ENCODE peak calls at places on chromosome 13, in seven cellular contexts. P is breast epithelium, V is HCT116, U is sigmoid colon, I is suprapubic skin, G is H1, T is upper lobe of left lung. X is an unnamed sample.

GRCh38 chr13:41137241-41137640 is 4.6 kb upstream of the KBTBD6 start:
- DNase-seq in P (no peak), V (no peak), U (no peak), I (no peak), G (no peak), T (no peak), X (no peak)

GRCh38 chr13:26051231-26052135 is at the start of gene SHISA2:
- DNase-seq in P (no peak), V (no peak), U (no peak), I (no peak), G (peak), T (peak), X (no peak)

GRCh38 chr13:40813662-40814454 is 24.4 kb downstream of the SLC25A15 start:
- DNase-seq in P (no peak), V (no peak), U (no peak), I (no peak), G (peak), T (peak), X (no peak)

GRCh38 chr13:51674276-51674675 is 90.0 kb downstream of the WDFY2 start:
- DNase-seq in P (peak), V (peak), U (no peak), I (peak), G (no peak), T (no peak), X (no peak)

GRCh38 chr13:34247596-34247995 is 429.6 kb downstream of the RFC3 start:
- DNase-seq in P (no peak), V (no peak), U (no peak), I (no peak), G (no peak), T (no peak), X (no peak)

GRCh38 chr13:53159439-53159838 is 130.8 kb downstream of the OLFM4 start:
- DNase-seq in P (no peak), V (no peak), U (no peak), I (no peak), G (no peak), T (no peak), X (no peak)

GRCh38 chr13:40480915-40481525 is 185.4 kb downstream of the FOXO1 start:
- DNase-seq in P (no peak), V (no peak), U (no peak), I (no peak), G (no peak), T (no peak), X (no peak)

GRCh38 chr13:111287201-111287600 is 33.2 kb upstream of the TEX29 start:
- DNase-seq in P (no peak), V (no peak), U (no peak), I (no peak), G (no peak), T (no peak), X (no peak)

GRCh38 chr13:95541308-95541707 is 11.2 kb upstream of the CLDN10 start:
- DNase-seq in P (no peak), V (no peak), U (no peak), I (no peak), G (no peak), T (no peak), X (no peak)

GRCh38 chr13:25455146-25455545 is 83.4 kb downstream of the ATP8A2 start:
- DNase-seq in P (no peak), V (no peak), U (no peak), I (no peak), G (no peak), T (no peak), X (no peak)

GRCh38 chr13:27446986-27447583 is 3.3 kb downstream of the MTIF3 start:
- DNase-seq in P (no peak), V (no peak), U (no peak), I (no peak), G (no peak), T (no peak), X (no peak)

GRCh38 chr13:48004201-48004600 is 3.1 kb upstream of the SUCLA2 start:
- DNase-seq in P (no peak), V (no peak), U (no peak), I (no peak), G (no peak), T (no peak), X (no peak)

GRCh38 chr13:51959773-51960172 is 51.5 kb downstream of the ATP7B start:
- DNase-seq in P (no peak), V (no peak), U (no peak), I (no peak), G (no peak), T (no peak), X (peak)

GRCh38 chr13:44307255-44307654 is 66.4 kb upstream of the SERP2 start:
- DNase-seq in P (no peak), V (peak), U (no peak), I (no peak), G (no peak), T (no peak), X (no peak)

GRCh38 chr13:22897571-22898314 is 283.0 kb upstream of the SGCG start:
- DNase-seq in P (no peak), V (no peak), U (no peak), I (no peak), G (no peak), T (peak), X (no peak)

GRCh38 chr13:51721485-51721884 is 82.5 kb downstream of the DHRS12 start:
- DNase-seq in P (peak), V (no peak), U (peak), I (no peak), G (no peak), T (no peak), X (no peak)

GRCh38 chr13:35978607-35979316 is 152.4 kb downstream of the DCLK1 start:
- DNase-seq in P (no peak), V (peak), U (no peak), I (no peak), G (peak), T (no peak), X (peak)

GRCh38 chr13:79932556-79932955 is 408.4 kb downstream of the SPRY2 start:
- DNase-seq in P (no peak), V (no peak), U (no peak), I (no peak), G (no peak), T (no peak), X (no peak)

GRCh38 chr13:29497137-29497654 is 98.3 kb downstream of the SLC7A1 start:
- DNase-seq in P (no peak), V (no peak), U (peak), I (no peak), G (no peak), T (peak), X (no peak)

GRCh38 chr13:102197193-102197592 is 204.7 kb downstream of the FGF14 start:
- DNase-seq in P (no peak), V (no peak), U (no peak), I (no peak), G (no peak), T (no peak), X (no peak)

GRCh38 chr13:42720116-42720857 is 61.1 kb upstream of the FAM216B start:
- DNase-seq in P (no peak), V (peak), U (peak), I (no peak), G (no peak), T (no peak), X (no peak)

GRCh38 chr13:28100149-28101121 is at the start of gene FLT3:
- DNase-seq in P (no peak), V (peak), U (no peak), I (no peak), G (peak), T (peak), X (peak)

GRCh38 chr13:79393564-79394249 is 12.3 kb downstream of the RBM26 start:
- DNase-seq in P (no peak), V (no peak), U (no peak), I (no peak), G (no peak), T (no peak), X (no peak)

GRCh38 chr13:33728271-33729037 is 89.5 kb upstream of the RFC3 start:
- DNase-seq in P (peak), V (no peak), U (peak), I (no peak), G (no peak), T (no peak), X (no peak)

GRCh38 chr13:35994131-35994966 is 136.8 kb downstream of the DCLK1 start:
- DNase-seq in P (no peak), V (no peak), U (no peak), I (no peak), G (no peak), T (no peak), X (no peak)

GRCh38 chr13:50080856-50081105 is 65.5 kb downstream of the KCNRG start:
- DNase-seq in P (no peak), V (no peak), U (no peak), I (no peak), G (no peak), T (no peak), X (no peak)

GRCh38 chr13:50079278-50080157 is 64.3 kb downstream of the KCNRG start:
- DNase-seq in P (no peak), V (no peak), U (no peak), I (no peak), G (no peak), T (no peak), X (no peak)

GRCh38 chr13:50080158-50080855 is 65.1 kb downstream of the KCNRG start:
- DNase-seq in P (no peak), V (no peak), U (peak), I (no peak), G (no peak), T (no peak), X (no peak)

GRCh38 chr13:50082426-50083283 is 67.4 kb downstream of the KCNRG start:
- DNase-seq in P (peak), V (peak), U (peak), I (peak), G (peak), T (peak), X (peak)

GRCh38 chr13:50081106-50081898 is 66.1 kb downstream of the KCNRG start:
- DNase-seq in P (peak), V (no peak), U (peak), I (peak), G (peak), T (peak), X (peak)
- TF ChIP-seq POLR2A in P (no peak), V (no peak), U (no peak), I (no peak), G (no peak), T (no peak), X (no peak)

DNA sequence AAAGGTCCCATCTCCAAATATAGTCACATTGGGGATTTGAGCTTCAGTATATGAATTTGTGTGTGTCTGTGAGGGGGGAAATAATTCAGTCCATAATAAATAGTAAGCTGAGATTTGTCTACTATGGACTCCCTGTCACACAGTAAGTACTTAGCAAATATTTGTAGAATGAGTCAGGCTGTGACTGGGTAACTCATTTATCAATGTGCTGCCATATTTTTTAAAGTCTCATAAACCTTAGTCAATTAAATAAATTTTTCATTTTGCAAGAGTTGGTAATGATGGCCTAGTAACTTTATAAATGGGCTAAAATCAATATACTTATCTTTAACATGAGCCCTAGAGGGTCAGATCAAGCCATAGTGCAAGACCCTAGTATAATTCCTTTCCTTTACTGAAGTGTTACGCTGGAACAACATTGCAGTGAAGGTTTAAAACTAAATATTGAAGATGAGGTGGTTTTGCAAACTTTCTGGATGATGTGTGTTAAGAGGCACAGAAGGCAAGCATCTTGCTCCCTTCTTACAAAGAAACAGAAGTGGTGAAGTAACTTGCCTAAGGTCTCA is 305.1 kb downstream of the KCNRG start:
- DNase-seq in P (no peak), V (peak), U (no peak), I (no peak), G (no peak), T (no peak), X (no peak)
- TF ChIP-seq POLR2AphosphoS5 in P (no peak), V (no peak), U (no peak), I (no peak), G (no peak), T (no peak), X (no peak)

GRCh38 chr13:49300716-49301589 is 53.2 kb downstream of the CDADC1 start:
- DNase-seq in P (no peak), V (peak), U (peak), I (peak), G (peak), T (no peak), X (peak)
- TF ChIP-seq POLR2A in P (no peak), V (no peak), U (no peak), I (no peak), G (no peak), T (no peak), X (no peak)

GRCh38 chr13:99681695-99682094 is 180.4 kb downstream of the TM9SF2 start:
- DNase-seq in P (no peak), V (no peak), U (no peak), I (no peak), G (no peak), T (no peak), X (no peak)

GRCh38 chr13:99671746-99672145 is 170.5 kb downstream of the TM9SF2 start:
- DNase-seq in P (no peak), V (no peak), U (no peak), I (no peak), G (peak), T (no peak), X (no peak)

GRCh38 chr13:99677388-99677951 is 176.2 kb downstream of the TM9SF2 start:
- DNase-seq in P (no peak), V (no peak), U (no peak), I (no peak), G (no peak), T (no peak), X (no peak)
- TF ChIP-seq POLR2AphosphoS5 in P (no peak), V (no peak), U (no peak), I (no peak), G (no peak), T (no peak), X (no peak)

DNA sequence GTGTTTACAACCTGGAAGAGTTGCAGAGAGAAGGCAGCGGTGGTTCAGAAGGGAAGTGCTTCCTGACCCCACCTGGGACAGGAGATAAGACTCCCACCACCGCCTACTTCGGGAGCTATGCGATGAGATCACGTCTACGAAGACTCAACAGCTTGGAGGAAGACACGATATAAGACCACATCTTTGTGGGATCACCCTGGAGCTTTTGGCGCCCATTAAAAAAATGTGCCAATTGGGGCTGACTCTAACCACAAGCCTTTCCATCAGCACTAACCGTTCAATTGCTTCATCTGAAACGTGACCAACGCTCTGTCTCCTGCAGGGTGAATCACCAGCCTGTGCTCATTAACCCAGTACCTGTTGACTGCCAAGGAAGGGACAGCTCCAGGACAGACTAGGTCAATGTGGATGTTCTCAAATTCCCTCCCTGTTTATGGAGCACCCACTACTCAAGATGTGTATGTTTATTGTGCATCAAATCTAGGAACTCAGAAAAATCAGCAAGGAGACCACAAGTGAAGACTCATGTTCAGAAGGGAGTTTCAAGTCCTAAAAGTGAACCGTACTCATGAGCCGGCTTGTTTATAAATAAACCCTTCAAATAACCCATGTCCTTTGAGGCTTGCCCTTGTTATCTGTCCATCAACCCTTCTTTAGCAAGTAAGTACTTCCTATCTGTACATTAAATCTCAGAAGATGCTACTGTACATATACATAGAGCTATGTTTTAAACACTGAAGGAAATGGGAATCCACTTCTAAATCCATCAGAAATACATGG is 67.5 kb downstream of the LATS2 start:
- DNase-seq in P (no peak), V (no peak), U (no peak), I (no peak), G (no peak), T (no peak), X (no peak)
- TF ChIP-seq POLR2A in P (no peak), V (no peak), U (no peak), I (no peak), G (no peak), T (no peak), X (no peak)

GRCh38 chr13:99307247-99307646 is at the start of gene GPR183:
- DNase-seq in P (no peak), V (no peak), U (no peak), I (no peak), G (no peak), T (no peak), X (no peak)
- TF ChIP-seq POLR2AphosphoS5 in P (no peak), V (no peak), U (peak), I (no peak), G (no peak), T (no peak), X (peak)

DNA sequence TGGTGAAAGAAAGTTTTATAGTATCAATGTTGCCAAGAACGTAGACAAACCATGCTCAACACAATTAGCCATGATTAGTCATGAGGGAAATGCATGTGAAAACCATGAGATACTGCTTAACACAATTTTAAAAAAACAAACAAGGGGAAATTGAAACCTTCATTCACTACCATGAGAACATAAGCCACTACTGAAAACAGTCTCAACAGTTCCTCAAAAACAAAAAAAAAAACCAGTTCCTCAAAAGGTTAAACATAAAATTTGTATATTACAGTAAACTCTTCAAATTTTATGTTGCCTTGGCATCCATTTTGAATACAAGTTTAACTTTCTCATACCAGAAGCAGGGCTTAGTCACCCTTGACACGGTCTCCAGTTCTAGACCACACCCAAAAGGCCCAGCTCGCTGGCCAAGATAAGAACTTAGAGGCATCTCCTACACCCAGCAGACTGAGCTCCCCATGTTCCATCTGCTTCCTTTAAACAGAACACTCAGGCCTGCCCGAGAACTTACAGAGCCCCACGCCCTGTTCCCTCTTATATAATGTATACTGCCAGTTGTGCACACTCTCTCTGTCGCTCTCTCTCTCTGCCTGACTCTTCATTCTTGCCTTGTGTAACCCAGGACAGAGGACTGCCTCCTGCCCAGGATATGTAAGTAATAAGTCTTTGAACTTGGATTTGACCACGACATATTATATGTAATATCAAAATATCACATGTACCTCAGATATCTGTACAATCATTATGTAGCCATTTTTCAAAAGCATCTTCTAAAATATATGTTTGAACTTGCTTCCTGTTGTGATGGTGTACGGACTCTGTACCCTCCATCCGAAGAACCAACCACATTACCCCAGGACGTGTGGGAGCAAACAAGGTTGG is 67.4 kb downstream of the STK24 start:
- DNase-seq in P (no peak), V (peak), U (no peak), I (peak), G (no peak), T (no peak), X (no peak)
- TF ChIP-seq POLR2A in P (no peak), V (no peak), U (no peak), I (no peak), G (no peak), T (no peak), X (no peak)

DNA sequence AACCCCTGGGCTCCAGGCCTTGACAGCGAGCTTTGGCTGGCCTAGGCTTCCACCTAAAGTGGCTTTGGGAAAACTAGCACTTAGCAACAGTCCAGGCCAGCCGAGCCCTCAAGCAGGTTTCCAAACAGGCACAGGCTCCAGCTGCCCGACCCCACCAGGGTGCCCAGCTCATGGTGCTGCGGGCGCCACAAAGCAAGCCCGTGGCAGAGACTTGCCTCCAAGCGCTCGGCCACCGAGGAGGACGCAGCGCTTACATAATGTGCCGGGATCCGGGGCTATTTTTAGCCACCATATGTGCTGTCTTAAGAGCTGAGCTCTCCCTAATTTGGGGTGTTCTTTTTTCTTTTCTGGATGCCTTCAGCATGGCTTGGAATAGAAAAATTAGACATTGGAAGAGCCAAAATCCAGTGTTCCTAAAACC is 56.1 kb upstream of the F7 start:
- DNase-seq in P (no peak), V (no peak), U (peak), I (no peak), G (no peak), T (peak), X (no peak)
- TF ChIP-seq POLR2AphosphoS5 in P (no peak), V (no peak), U (no peak), I (no peak), G (no peak), T (no peak), X (no peak)

GRCh38 chr13:50081899-50082425 is 66.7 kb downstream of the KCNRG start:
- DNase-seq in P (peak), V (peak), U (peak), I (peak), G (peak), T (peak), X (peak)
- TF ChIP-seq POLR2A in P (no peak), V (peak), U (peak), I (no peak), G (no peak), T (no peak), X (peak)

X was measured in GM12891.